ENCODE peak calls at places on chromosomes 13 and 19, in eight cellular contexts. Q is OCI-LY7; C is dorsolateral prefrontal cortex; H is GM23338; O is neural crest cell; A is Panc1; I is activated CD8-positive, alpha-beta memory T cell treated with anti-CD3 and anti-CD28 coated beads for 4 hours; S is PC-9. W is an unnamed sample.

GRCh38 chr13:41496420-41497234 is 39.3 kb downstream of the RGCC start:
- DNase-seq in Q (no peak), C (no peak), H (no peak), O (no peak), A (no peak), I (no peak), S (no peak), W (no peak)

GRCh38 chr13:28423010-28423409 is 71.9 kb downstream of the FLT1 start:
- DNase-seq in Q (peak; percentile 56), C (no peak), H (no peak), O (no peak), A (no peak), I (peak; percentile 3), S (no peak), W (peak; percentile 17)

GRCh38 chr19:4391701-4392543 is 8.4 kb downstream of the SH3GL1 start:
- DNase-seq in Q (no peak), C (no peak), H (no peak), O (no peak), A (no peak), I (no peak), S (no peak), W (no peak)

GRCh38 chr13:43368003-43368402 is 344.6 kb downstream of the DNAJC15 start:
- DNase-seq in Q (no peak), C (no peak), H (no peak), O (no peak), A (no peak), I (no peak), S (peak; percentile 40), W (no peak)

GRCh38 chr19:850979-851335 is 1.1 kb upstream of the ELANE start:
- DNase-seq in Q (no peak), C (no peak), H (no peak), O (no peak), A (no peak), I (no peak), S (no peak), W (no peak)

GRCh38 chr13:60379837-60380236 is 17.2 kb upstream of the TDRD3 start:
- DNase-seq in Q (peak; percentile 21), C (no peak), H (peak; percentile 36), O (no peak), A (no peak), I (no peak), S (no peak), W (no peak)

GRCh38 chr13:52779028-52779612 is 39.5 kb upstream of the CNMD start:
- DNase-seq in Q (no peak), C (no peak), H (peak; percentile 15), O (peak; percentile 33), A (no peak), I (no peak), S (no peak), W (no peak)

GRCh38 chr13:46492946-46493345 is 60.0 kb upstream of the LRCH1 start:
- DNase-seq in Q (peak; percentile 63), C (no peak), H (peak; percentile 77), O (peak; percentile 31), A (no peak), I (no peak), S (no peak), W (no peak)

GRCh38 chr13:35092751-35093150 is 150.7 kb downstream of the NBEA start:
- DNase-seq in Q (no peak), C (no peak), H (no peak), O (no peak), A (no peak), I (no peak), S (no peak), W (no peak)

GRCh38 chr13:109657395-109657794 is 129.0 kb downstream of the IRS2 start:
- DNase-seq in Q (no peak), C (no peak), H (no peak), O (no peak), A (no peak), I (no peak), S (no peak), W (no peak)

GRCh38 chr13:110209950-110210603 is 96.9 kb downstream of the COL4A1 start:
- DNase-seq in Q (no peak), C (no peak), H (no peak), O (no peak), A (no peak), I (no peak), S (peak; percentile 81), W (no peak)

GRCh38 chr19:3607398-3608078 is 863 bp upstream of the TBXA2R start:
- DNase-seq in Q (no peak), C (no peak), H (peak; percentile 81), O (no peak), A (no peak), I (no peak), S (no peak), W (no peak)

GRCh38 chr19:50333737-50334617 is 4.8 kb upstream of the KCNC3 start:
- DNase-seq in Q (peak; percentile 78), C (peak; percentile 76), H (peak; percentile 50), O (peak; percentile 83), A (no peak), I (peak; percentile 61), S (no peak), W (peak; percentile 86)

GRCh38 chr13:46345866-46346265 is 41.2 kb downstream of the RUBCNL start:
- DNase-seq in Q (no peak), C (no peak), H (no peak), O (no peak), A (no peak), I (no peak), S (no peak), W (no peak)

GRCh38 chr13:101893021-101893420 is 440.5 kb downstream of the ITGBL1 start:
- DNase-seq in Q (no peak), C (no peak), H (no peak), O (no peak), A (no peak), I (no peak), S (no peak), W (no peak)

GRCh38 chr13:76829572-76830327 is 56.5 kb downstream of the KCTD12 start:
- DNase-seq in Q (no peak), C (no peak), H (no peak), O (no peak), A (no peak), I (no peak), S (no peak), W (no peak)

GRCh38 chr19:55389386-55390317 is 3.9 kb downstream of the RPL28 start:
- DNase-seq in Q (no peak), C (no peak), H (no peak), O (no peak), A (no peak), I (no peak), S (no peak), W (no peak)

GRCh38 chr13:44015808-44016207 is 136.1 kb downstream of the LACC1 start:
- DNase-seq in Q (no peak), C (no peak), H (no peak), O (no peak), A (no peak), I (no peak), S (no peak), W (no peak)

GRCh38 chr19:31882709-31883108 is 462.7 kb upstream of the ZNF507 start:
- DNase-seq in Q (no peak), C (no peak), H (peak; percentile 16), O (no peak), A (no peak), I (no peak), S (no peak), W (no peak)

GRCh38 chr13:50721664-50721976 is 121.9 kb downstream of the DLEU7 start:
- DNase-seq in Q (no peak), C (no peak), H (no peak), O (no peak), A (no peak), I (no peak), S (no peak), W (no peak)

GRCh38 chr19:56643460-56643763 is 453 bp downstream of the SMIM17 start:
- DNase-seq in Q (no peak), C (no peak), H (no peak), O (no peak), A (no peak), I (no peak), S (no peak), W (no peak)

GRCh38 chr13:26220575-26220974 is 1.5 kb downstream of the RNF6 start:
- DNase-seq in Q (no peak), C (no peak), H (no peak), O (no peak), A (peak; percentile 5), I (no peak), S (peak; percentile 61), W (no peak)

GRCh38 chr13:46796129-46796514 is 839 bp downstream of the ESD start:
- DNase-seq in Q (no peak), C (no peak), H (no peak), O (no peak), A (no peak), I (no peak), S (no peak), W (no peak)

GRCh38 chr19:48415869-48416268 is 22.4 kb downstream of the GRIN2D start:
- DNase-seq in Q (no peak), C (no peak), H (no peak), O (no peak), A (no peak), I (no peak), S (no peak), W (no peak)

GRCh38 chr13:62875118-62875640 is 1459.5 kb upstream of the PCDH20 start:
- DNase-seq in Q (no peak), C (no peak), H (no peak), O (no peak), A (no peak), I (no peak), S (no peak), W (no peak)

GRCh38 chr19:50324331-50324730 is 4.8 kb downstream of the KCNC3 start:
- DNase-seq in Q (no peak), C (no peak), H (no peak), O (no peak), A (no peak), I (no peak), S (no peak), W (no peak)